ENCODE peak calls at places on chromosome 10, in five cellular contexts. D is GM12878, A is K562, V is HCT116, U is SK-N-SH. H is an unnamed sample.

GRCh38 chr10:130400890-130401289 is 264.7 kb downstream of the GLRX3 start:
- DNase-seq in D (no peak), A (no peak), V (no peak), U (no peak), H (no peak)

GRCh38 chr10:117373848-117374505 is 1.3 kb downstream of the PDZD8 start:
- DNase-seq in D (no peak), A (peak), V (no peak), U (peak), H (no peak)

GRCh38 chr10:5292196-5292735 is 72.5 kb upstream of the UCN3 start:
- DNase-seq in D (no peak), A (no peak), V (no peak), U (no peak), H (no peak)

GRCh38 chr10:50625663-50626062 is 1.9 kb upstream of the SGMS1 start:
- DNase-seq in D (no peak), A (no peak), V (no peak), U (peak), H (no peak)

GRCh38 chr10:21724020-21724589 is 190.1 kb downstream of the MLLT10 start:
- DNase-seq in D (no peak), A (no peak), V (no peak), U (no peak), H (no peak)

GRCh38 chr10:120455004-120455403 is 2.0 kb upstream of the PLPP4 start:
- DNase-seq in D (no peak), A (no peak), V (no peak), U (no peak), H (no peak)

GRCh38 chr10:22071332-22071731 is 67.8 kb upstream of the DNAJC1 start:
- DNase-seq in D (no peak), A (no peak), V (no peak), U (no peak), H (no peak)

GRCh38 chr10:119479532-119479931 is 63.0 kb downstream of the RGS10 start:
- DNase-seq in D (no peak), A (no peak), V (no peak), U (no peak), H (peak)

GRCh38 chr10:34046651-34047050 is 712.2 kb upstream of the NRP1 start:
- DNase-seq in D (no peak), A (no peak), V (no peak), U (no peak), H (no peak)

GRCh38 chr10:42638821-42639270 is 476 bp upstream of the ZNF33B start:
- DNase-seq in D (no peak), A (no peak), V (no peak), U (no peak), H (no peak)

GRCh38 chr10:67697646-67698245 is 1.8 kb upstream of the CTNNA3 start:
- DNase-seq in D (no peak), A (peak), V (peak), U (peak), H (no peak)

GRCh38 chr10:113283189-113283588 is 269.7 kb upstream of the HABP2 start:
- DNase-seq in D (no peak), A (peak), V (peak), U (no peak), H (no peak)

GRCh38 chr10:69348824-69349541 is 67.7 kb downstream of the TACR2 start:
- DNase-seq in D (no peak), A (no peak), V (no peak), U (peak), H (no peak)

GRCh38 chr10:102642553-102643345 is 1.5 kb upstream of the TRIM8 start:
- DNase-seq in D (no peak), A (peak), V (peak), U (peak), H (no peak)

GRCh38 chr10:27699778-27700177 is 45.8 kb downstream of the MKX start:
- DNase-seq in D (no peak), A (no peak), V (no peak), U (no peak), H (no peak)

GRCh38 chr10:34119456-34119855 is 695.6 kb downstream of the PARD3 start:
- DNase-seq in D (no peak), A (peak), V (no peak), U (no peak), H (no peak)

GRCh38 chr10:11898372-11899066 is 75.4 kb downstream of the PROSER2 start:
- DNase-seq in D (no peak), A (peak), V (peak), U (peak), H (no peak)

GRCh38 chr10:85224366-85224960 is 896.1 kb downstream of the CCSER2 start:
- DNase-seq in D (no peak), A (no peak), V (no peak), U (no peak), H (no peak)

GRCh38 chr10:85228726-85229125 is 900.3 kb downstream of the CCSER2 start:
- DNase-seq in D (no peak), A (no peak), V (no peak), U (no peak), H (no peak)

GRCh38 chr10:85222300-85222699 is 893.9 kb downstream of the CCSER2 start:
- DNase-seq in D (no peak), A (no peak), V (no peak), U (no peak), H (no peak)

GRCh38 chr10:85225311-85225710 is 896.9 kb downstream of the CCSER2 start:
- DNase-seq in D (no peak), A (no peak), V (no peak), U (no peak), H (no peak)
- TF ChIP-seq JUND in D (no peak), A (no peak), V (no peak), U (no peak), H (no peak)

DNA sequence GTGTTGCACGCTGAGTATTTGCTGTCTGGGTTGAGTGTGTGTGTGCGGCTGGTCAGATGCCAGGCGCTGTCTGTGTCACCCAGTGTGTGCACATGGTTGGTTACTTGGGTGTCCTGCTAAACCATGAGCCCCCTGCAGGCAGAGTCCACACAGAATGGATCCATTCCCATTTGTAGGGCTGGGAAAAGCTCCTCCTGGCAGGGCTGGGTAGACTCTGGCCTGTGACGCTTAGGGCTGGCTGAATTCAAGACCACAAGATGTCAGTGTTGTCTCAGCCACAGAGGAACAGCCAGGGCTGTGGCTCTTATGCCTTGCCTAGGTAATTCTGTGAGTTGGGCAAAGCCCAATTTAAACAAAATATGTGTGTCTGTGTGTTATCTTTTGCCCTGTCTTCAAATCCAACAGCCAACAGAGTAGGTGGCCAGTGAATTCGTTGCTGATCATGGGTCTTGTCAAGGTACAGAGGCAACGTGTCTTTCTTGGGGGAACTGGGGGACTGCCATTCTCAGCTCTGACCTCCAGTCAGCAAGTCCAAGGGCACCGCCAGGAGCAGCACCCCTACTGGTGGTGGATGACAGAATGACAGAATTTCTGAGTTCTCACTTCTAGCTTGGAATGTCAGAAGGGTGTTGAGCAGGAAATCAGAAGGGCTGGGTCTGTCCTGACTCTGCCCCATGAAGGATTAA is 285.1 kb downstream of the CCSER2 start:
- DNase-seq in D (no peak), A (peak), V (peak), U (peak), H (peak)
- TF ChIP-seq JUND in D (no peak), A (no peak), V (no peak), U (no peak), H (no peak)

DNA sequence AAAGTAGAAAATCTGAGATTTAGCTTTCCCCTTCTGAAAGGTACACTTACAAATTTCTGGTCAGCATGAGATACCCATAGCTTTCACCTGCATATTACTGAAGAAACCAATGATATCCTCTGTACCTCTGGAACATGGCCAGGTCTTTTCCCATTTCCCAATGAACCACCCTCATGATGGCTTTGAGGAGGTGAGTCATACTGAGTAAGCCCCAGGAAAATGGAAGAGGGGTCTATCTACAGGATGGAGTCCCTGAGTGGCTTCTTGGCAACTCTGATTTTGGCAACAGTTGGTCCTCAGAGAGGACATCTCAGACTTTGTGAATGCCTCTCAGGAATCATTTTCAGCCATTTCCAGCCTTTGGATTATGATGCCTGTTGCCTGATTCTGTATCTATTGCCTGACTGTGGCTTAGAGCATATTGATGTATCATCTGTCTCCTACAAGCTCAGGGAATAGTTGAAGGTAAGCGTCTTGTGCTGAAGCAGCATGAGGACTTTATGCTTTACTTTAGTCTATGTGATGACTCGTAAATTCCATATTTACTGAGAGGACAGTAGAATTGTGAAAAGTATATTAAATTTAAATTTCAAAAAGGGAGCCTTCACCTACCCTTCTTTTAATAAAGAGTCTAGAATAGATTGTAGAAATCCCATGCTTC is 84.7 kb upstream of the DKK1 start:
- DNase-seq in D (no peak), A (no peak), V (no peak), U (no peak), H (no peak)
- TF ChIP-seq JUND in D (no peak), A (no peak), V (no peak), U (no peak), H (no peak)

GRCh38 chr10:109945473-109946177 is 22.3 kb upstream of the XPNPEP1 start:
- DNase-seq in D (no peak), A (no peak), V (no peak), U (no peak), H (no peak)
- TF ChIP-seq JUND in D (no peak), A (no peak), V (no peak), U (no peak), H (no peak)

GRCh38 chr10:76393875-76394706 is 962.7 kb downstream of the LRMDA start:
- DNase-seq in D (no peak), A (no peak), V (no peak), U (no peak), H (no peak)

GRCh38 chr10:76382381-76382851 is 951.0 kb downstream of the LRMDA start:
- DNase-seq in D (no peak), A (no peak), V (no peak), U (no peak), H (no peak)

DNA sequence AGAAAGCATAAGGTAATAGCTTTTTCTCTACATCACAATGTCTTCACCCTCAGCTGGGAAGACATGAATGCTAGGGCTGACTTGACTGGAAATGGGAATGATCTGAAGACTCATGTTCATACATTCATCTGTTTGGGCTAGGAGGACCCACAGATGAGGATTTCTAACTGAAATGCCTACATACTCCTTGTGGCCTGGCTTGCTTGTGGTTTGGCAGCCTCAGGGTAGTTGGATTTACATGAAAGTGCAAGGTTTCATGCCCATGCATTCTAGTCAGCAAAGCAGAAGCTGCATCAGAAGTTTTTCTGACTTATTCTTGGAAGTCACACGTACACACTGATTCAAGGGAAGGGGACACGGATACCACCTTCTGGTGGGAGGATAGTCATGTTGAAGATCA is 956.9 kb downstream of the LRMDA start:
- DNase-seq in D (no peak), A (no peak), V (no peak), U (no peak), H (no peak)
- TF ChIP-seq JUND in D (no peak), A (no peak), V (no peak), U (no peak), H (no peak)

H was measured in H1.